ENCODE peak calls at places on chromosome 10, in four cellular contexts. L is H1, U is psoas muscle, K is AG04450. X is an unnamed sample.

GRCh38 chr10:16996530-16996964 is 133.1 kb downstream of the CUBN start:
- DNase-seq in L (no peak), K (no peak), U (no peak), X (no peak)

GRCh38 chr10:33897255-33897893 is 562.9 kb upstream of the NRP1 start:
- DNase-seq in L (no peak), K (no peak), U (no peak), X (no peak)

GRCh38 chr10:125605167-125605566 is 77.8 kb downstream of the TEX36 start:
- DNase-seq in K (no peak), L (no peak), U (no peak), X (no peak)

GRCh38 chr10:8400151-8400550 is 345.7 kb downstream of the GATA3 start:
- DNase-seq in U (no peak), K (no peak), L (no peak), X (no peak)

GRCh38 chr10:14476641-14477407 is 146.1 kb upstream of the FRMD4A start:
- DNase-seq in K (no peak), L (no peak), U (no peak), X (no peak)

GRCh38 chr10:12389154-12389734 is 39.9 kb downstream of the CAMK1D start:
- DNase-seq in K (no peak), L (no peak), U (no peak), X (no peak)

GRCh38 chr10:121371836-121372235 is 226.4 kb downstream of the FGFR2 start:
- DNase-seq in U (no peak), L (no peak), K (no peak), X (no peak)

GRCh38 chr10:126905776-126906703 is 812 bp downstream of the DOCK1 start:
- DNase-seq in L (no peak), U (no peak), K (no peak), X (no peak)

GRCh38 chr10:102065561-102066420 is 642 bp downstream of the HPS6 start:
- DNase-seq in L (no peak), K (no peak), U (peak), X (no peak)

GRCh38 chr10:101054351-101054750 is 7.4 kb upstream of the KAZALD1 start:
- DNase-seq in L (no peak), U (no peak), K (no peak), X (no peak)

GRCh38 chr10:34172936-34173533 is 642.1 kb downstream of the PARD3 start:
- DNase-seq in L (no peak), U (no peak), K (no peak), X (no peak)

GRCh38 chr10:3096149-3096548 is 28.8 kb downstream of the PFKP start:
- DNase-seq in L (no peak), U (no peak), K (no peak), X (no peak)

GRCh38 chr10:17227367-17228080 is 517 bp upstream of the VIM start:
- DNase-seq in K (no peak), U (no peak), L (no peak), X (no peak)

GRCh38 chr10:117345143-117345542 is 30.1 kb downstream of the PDZD8 start:
- DNase-seq in K (no peak), U (no peak), L (peak), X (no peak)

GRCh38 chr10:15484128-15484527 is 113.0 kb upstream of the FAM171A1 start:
- DNase-seq in L (no peak), U (no peak), K (no peak), X (no peak)

GRCh38 chr10:125515571-125515970 is 167.4 kb downstream of the TEX36 start:
- DNase-seq in L (no peak), K (no peak), U (no peak), X (no peak)

GRCh38 chr10:34323197-34323596 is 491.9 kb downstream of the PARD3 start:
- DNase-seq in U (no peak), L (no peak), K (no peak), X (no peak)

GRCh38 chr10:17599089-17599488 is 18.1 kb downstream of the HACD1 start:
- DNase-seq in K (peak), L (no peak), U (no peak), X (peak)

GRCh38 chr10:129784286-129784685 is 179.8 kb downstream of the EBF3 start:
- DNase-seq in L (no peak), K (no peak), U (no peak), X (no peak)

GRCh38 chr10:15106352-15107013 is 9.3 kb downstream of the RPP38 start:
- DNase-seq in K (no peak), U (peak), L (peak), X (peak)

GRCh38 chr10:116669080-116669479 is 48.3 kb downstream of the PNLIPRP2 start:
- DNase-seq in K (no peak), U (no peak), L (no peak), X (no peak)

GRCh38 chr10:49784631-49785030 is 22.5 kb upstream of the OGDHL start:
- DNase-seq in U (no peak), K (no peak), L (no peak), X (no peak)

GRCh38 chr10:49778197-49778596 is 16.1 kb upstream of the OGDHL start:
- DNase-seq in U (no peak), K (no peak), L (no peak), X (no peak)

GRCh38 chr10:49783645-49784044 is 21.5 kb upstream of the OGDHL start:
- DNase-seq in K (no peak), U (no peak), L (no peak), X (no peak)

GRCh38 chr10:49776851-49777250 is 14.7 kb upstream of the OGDHL start:
- DNase-seq in L (no peak), K (no peak), U (no peak), X (no peak)

DNA sequence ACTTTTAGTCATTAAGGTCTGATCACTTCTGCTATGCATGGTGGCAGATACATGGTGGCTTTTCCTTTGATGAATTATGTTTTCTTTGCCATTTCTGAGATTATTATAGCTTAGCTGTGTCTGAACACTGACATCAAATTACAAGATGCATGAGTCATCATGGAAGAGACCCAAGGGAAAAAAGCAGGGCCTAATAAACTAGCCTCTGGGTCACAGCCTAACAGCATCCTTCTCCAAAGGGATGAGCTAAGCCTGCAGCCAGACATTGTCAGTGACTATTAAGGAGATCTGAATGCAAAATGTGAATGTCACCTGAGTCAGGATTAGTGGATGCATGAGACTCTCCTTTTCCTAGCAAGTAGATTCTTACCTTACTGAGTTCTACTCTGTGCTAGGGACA is 19.1 kb upstream of the OGDHL start:
- DNase-seq in U (no peak), L (no peak), K (no peak), X (no peak)
- H3K4me3 ChIP-seq in U (no peak), L (no peak), K (no peak), X (no peak)

DNA sequence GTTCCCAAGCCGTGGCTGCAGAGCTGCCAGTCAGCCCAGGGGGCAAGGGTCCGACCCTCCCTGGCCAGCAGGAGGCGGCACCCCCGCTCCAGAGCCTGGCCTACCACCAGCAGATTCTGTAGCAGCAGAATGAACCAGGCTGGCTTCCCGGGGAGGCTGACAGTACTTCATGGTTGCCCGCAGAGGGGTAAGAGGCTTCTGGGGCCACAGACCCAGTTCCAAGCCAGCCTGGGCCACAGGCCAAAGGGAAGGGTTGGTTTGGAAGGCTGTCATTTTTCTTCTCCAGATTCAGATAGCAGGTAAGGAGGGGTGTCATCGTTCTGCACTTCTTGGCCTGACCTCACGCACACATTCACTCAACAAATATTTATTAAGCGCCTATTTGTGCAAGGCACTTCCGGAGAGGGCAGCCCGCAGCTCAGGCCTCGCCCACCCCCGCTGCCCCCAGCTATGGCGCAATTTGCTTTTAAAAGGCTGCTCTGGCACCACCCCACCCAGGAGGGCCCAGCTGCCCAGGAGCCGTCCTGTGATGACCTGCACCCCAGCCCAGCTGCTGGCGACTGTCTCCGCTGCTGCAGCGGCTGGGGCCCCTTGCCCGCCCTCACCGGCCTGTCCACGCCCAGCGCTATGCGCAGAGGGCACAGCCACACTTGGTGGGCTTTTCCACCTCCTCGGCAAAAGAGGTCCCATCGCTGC is 168.5 kb downstream of the LCOR start:
- DNase-seq in K (no peak), L (no peak), U (no peak), X (no peak)
- TF ChIP-seq CTCF in K (no peak), L (peak), U (no peak), X (no peak)

GRCh38 chr10:86954681-86955500 is 2.5 kb downstream of the MMRN2 start:
- DNase-seq in U (no peak), L (no peak), K (no peak), X (no peak)
- H3K4me3 ChIP-seq in U (peak), L (peak), K (no peak), X (no peak)

DNA sequence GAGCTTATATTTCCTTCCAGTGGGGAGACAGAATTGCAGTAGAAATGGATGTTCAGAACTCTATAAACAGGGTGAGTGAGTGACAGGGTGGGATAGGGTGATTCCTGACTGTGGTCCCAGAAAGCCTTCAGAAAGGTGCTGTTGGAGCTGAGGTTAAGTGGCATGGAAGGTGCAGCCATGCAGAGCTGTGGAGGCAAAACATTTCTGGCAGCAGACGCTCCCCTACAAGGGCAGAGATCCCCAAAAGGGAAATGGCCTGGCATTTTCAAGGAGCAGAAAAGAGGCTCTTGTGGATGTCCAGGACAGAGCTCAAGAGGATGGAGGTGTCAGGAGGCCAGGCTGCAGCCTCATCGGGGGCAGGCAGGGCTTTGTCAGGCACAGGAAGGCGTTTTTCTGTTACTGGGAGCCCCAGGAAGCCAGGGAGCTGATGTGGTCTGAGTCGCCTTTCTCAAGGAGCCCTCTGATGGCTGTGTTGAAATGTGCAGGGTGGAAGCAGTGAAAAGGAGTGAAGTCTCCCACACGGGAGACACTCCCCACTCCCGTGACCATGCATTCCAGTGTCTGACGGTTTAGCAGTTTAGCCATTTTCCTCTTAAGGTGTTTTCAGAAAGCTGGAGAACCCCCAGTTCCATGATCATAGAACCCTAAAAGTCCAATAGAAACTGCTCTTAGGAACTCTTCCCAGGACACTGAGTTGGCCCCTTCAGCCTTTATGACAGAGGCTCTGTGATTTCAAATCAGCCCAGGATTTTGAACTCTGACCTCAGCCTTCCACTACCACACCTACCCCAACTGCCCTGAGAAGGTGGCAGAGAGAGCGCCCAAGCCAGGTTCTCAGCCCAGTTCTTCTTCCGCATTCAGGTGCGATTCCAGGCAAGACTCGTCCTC is 96.2 kb downstream of the C10orf105 start:
- DNase-seq in U (no peak), L (no peak), K (no peak), X (no peak)
- TF ChIP-seq CTCF in U (no peak), L (peak), K (peak), X (peak)

DNA sequence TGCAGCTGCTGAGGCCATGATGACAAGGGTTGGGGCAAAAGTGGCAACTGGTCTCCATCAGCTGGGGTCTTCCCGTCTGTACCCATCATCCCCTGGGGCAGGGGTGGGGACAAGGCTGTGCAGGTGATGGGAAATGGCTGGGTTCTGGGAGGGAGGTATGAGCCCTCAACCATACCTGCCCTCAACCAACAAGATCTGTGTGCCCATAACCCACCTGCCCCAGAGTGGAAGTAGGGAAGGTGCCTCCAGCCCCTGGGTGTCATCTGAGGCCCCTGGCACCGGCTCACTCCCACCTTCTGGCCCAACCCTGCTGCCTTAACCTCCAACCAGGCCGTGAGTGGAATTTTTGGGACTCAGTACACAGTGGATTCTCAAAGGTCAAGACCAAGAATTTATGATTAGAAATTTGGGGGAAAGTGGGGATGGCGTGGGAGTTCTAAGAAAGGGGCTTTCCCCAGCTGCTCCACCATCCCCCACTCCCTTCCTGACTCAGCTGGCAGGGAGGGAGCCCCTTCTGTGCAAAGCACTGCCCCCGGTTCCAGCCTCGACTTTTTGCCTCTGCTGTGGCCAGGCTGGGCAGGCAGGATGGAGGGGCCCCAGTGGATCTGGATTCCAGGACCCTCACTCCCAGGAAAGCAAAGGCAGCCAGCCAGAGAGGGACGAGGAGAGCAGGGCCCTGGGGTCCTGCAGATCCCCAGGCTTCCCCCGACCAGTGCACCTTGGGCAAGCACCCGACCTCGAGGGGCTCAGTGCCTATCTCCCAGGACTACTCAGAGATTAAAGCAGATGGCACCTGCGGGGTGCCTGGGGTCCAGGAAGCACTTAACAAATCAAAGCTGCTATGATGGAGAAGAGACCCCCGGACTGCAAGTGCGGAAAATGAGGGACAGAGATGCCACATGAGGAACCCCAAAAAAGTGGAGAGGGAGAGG is 12.9 kb downstream of the SPOCK2 start:
- DNase-seq in U (no peak), L (no peak), K (no peak), X (no peak)
- H3K4me3 ChIP-seq in U (no peak), L (no peak), K (no peak), X (no peak)

DNA sequence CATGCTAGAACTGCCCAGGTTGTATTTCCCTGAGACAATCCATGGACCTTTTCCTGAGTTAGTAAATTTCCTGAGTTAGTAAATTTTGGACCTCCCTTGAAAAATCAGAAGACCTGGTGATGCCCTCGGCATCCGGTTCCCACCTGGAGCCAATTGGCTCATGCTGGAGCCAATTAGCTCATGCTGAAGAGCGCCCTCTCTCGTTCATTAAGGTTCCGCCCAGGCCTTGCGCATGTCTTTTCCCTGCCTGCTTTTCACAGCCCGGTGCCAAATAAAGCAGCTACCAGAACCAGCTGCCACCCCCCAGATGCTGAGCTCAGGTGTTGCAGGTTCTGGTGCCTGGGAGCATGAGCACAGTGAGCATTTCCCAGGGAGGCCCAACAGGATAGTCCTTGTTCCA is 96.2 kb downstream of the APBB1IP start:
- DNase-seq in K (no peak), L (peak), U (no peak), X (no peak)
- TF ChIP-seq CTCF in K (no peak), L (peak), U (no peak), X (peak)

GRCh38 chr10:124448696-124449169 is 1.1 kb downstream of the NKX1-2 start:
- DNase-seq in U (no peak), K (no peak), L (no peak), X (no peak)

GRCh38 chr10:124450783-124451057 is 885 bp upstream of the NKX1-2 start:
- DNase-seq in L (no peak), K (no peak), U (no peak), X (no peak)

GRCh38 chr10:124449170-124450009 is 445 bp downstream of the NKX1-2 start:
- DNase-seq in L (no peak), U (no peak), K (no peak), X (no peak)

GRCh38 chr10:124451227-124451807 is 1.5 kb upstream of the NKX1-2 start:
- DNase-seq in K (no peak), L (no peak), U (no peak), X (no peak)

GRCh38 chr10:124450010-124450782 is at the start of gene NKX1-2:
- DNase-seq in U (no peak), L (no peak), K (no peak), X (no peak)
- H3K4me3 ChIP-seq in U (peak), L (peak), K (no peak), X (no peak)

GRCh38 chr10:43235070-43235900 is 31.6 kb downstream of the RASGEF1A start:
- DNase-seq in K (no peak), U (peak), L (no peak), X (no peak)
- TF ChIP-seq CTCF in K (no peak), U (no peak), L (no peak), X (no peak)

GRCh38 chr10:6062101-6062771 is at the start of gene IL2RA:
- DNase-seq in K (no peak), L (no peak), U (no peak), X (no peak)
- H3K4me3 ChIP-seq in K (no peak), L (no peak), U (peak), X (no peak)

DNA sequence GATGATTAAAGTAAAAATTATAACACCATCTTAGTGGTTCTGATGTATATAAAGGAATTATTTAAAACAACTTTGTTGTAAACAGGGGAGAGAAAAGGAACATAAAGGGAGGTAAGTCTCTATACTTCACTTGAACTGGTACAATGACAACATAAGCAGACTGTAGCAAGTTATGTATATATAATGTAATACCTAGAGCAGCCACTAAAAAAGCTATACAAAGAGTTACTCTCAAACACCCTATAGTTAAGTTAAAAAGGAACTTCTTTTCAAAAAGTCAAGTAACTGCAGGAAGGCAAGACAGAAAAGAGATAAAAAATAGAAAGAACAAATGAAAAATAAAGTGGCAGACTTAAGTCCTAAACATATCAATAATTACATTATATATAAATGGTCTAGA is 82.3 kb downstream of the ZNF503 start:
- DNase-seq in U (no peak), K (no peak), L (no peak), X (no peak)
- TF ChIP-seq CTCF in U (no peak), K (no peak), L (no peak), X (no peak)